ENCODE peak calls at places on chromosomes 1 and 21, in six cellular contexts. One of them, this sample, is unnamed.

GRCh38 chr1:89475269-89475668 is 49.4 kb upstream of the LRRC8B start:
- DNase-seq in psoas muscle: no peak
- DNase-seq in lower lobe of right lung: no peak
- DNase-seq in lung: no peak
- DNase-seq in body of pancreas: no peak
- DNase-seq in hepatocyte: no peak
- DNase-seq in this sample: no peak

GRCh38 chr1:157505481-157506272 is 46.6 kb downstream of the FCRL5 start:
- DNase-seq in psoas muscle: no peak
- DNase-seq in lower lobe of right lung: no peak
- DNase-seq in lung: peak; percentile 40
- DNase-seq in body of pancreas: peak; percentile 53
- DNase-seq in hepatocyte: peak; percentile 89
- DNase-seq in this sample: no peak

GRCh38 chr1:51472349-51472748 is 46.7 kb downstream of the EPS15 start:
- DNase-seq in psoas muscle: no peak
- DNase-seq in lower lobe of right lung: no peak
- DNase-seq in lung: no peak
- DNase-seq in body of pancreas: no peak
- DNase-seq in hepatocyte: no peak
- DNase-seq in this sample: no peak

GRCh38 chr1:113282011-113282896 is 108.1 kb upstream of the MAGI3 start:
- DNase-seq in psoas muscle: no peak
- DNase-seq in lower lobe of right lung: no peak
- DNase-seq in lung: no peak
- DNase-seq in body of pancreas: no peak
- DNase-seq in hepatocyte: no peak
- DNase-seq in this sample: no peak

GRCh38 chr1:236850580-236850979 is 55.5 kb downstream of the MTR start:
- DNase-seq in psoas muscle: no peak
- DNase-seq in lower lobe of right lung: no peak
- DNase-seq in lung: no peak
- DNase-seq in body of pancreas: no peak
- DNase-seq in hepatocyte: no peak
- DNase-seq in this sample: peak; percentile 40

GRCh38 chr1:200131551-200132125 is 104.1 kb downstream of the NR5A2 start:
- DNase-seq in psoas muscle: no peak
- DNase-seq in lower lobe of right lung: no peak
- DNase-seq in lung: no peak
- DNase-seq in body of pancreas: no peak
- DNase-seq in hepatocyte: peak; percentile 58
- DNase-seq in this sample: no peak

GRCh38 chr1:178723541-178723940 is 1.5 kb upstream of the RALGPS2 start:
- DNase-seq in psoas muscle: no peak
- DNase-seq in lower lobe of right lung: no peak
- DNase-seq in lung: no peak
- DNase-seq in body of pancreas: no peak
- DNase-seq in hepatocyte: no peak
- DNase-seq in this sample: no peak

GRCh38 chr1:167584581-167584980 is 31.0 kb upstream of the CREG1 start:
- DNase-seq in psoas muscle: no peak
- DNase-seq in lower lobe of right lung: no peak
- DNase-seq in lung: no peak
- DNase-seq in body of pancreas: no peak
- DNase-seq in hepatocyte: no peak
- DNase-seq in this sample: no peak

GRCh38 chr1:204652556-204652955 is 33.0 kb downstream of the LRRN2 start:
- DNase-seq in psoas muscle: no peak
- DNase-seq in lower lobe of right lung: no peak
- DNase-seq in lung: no peak
- DNase-seq in body of pancreas: no peak
- DNase-seq in hepatocyte: no peak
- DNase-seq in this sample: no peak

GRCh38 chr21:32597205-32597604 is 11.9 kb upstream of the TCP10L start:
- DNase-seq in psoas muscle: no peak
- DNase-seq in lower lobe of right lung: no peak
- DNase-seq in lung: no peak
- DNase-seq in body of pancreas: no peak
- DNase-seq in hepatocyte: no peak
- DNase-seq in this sample: no peak

DNA sequence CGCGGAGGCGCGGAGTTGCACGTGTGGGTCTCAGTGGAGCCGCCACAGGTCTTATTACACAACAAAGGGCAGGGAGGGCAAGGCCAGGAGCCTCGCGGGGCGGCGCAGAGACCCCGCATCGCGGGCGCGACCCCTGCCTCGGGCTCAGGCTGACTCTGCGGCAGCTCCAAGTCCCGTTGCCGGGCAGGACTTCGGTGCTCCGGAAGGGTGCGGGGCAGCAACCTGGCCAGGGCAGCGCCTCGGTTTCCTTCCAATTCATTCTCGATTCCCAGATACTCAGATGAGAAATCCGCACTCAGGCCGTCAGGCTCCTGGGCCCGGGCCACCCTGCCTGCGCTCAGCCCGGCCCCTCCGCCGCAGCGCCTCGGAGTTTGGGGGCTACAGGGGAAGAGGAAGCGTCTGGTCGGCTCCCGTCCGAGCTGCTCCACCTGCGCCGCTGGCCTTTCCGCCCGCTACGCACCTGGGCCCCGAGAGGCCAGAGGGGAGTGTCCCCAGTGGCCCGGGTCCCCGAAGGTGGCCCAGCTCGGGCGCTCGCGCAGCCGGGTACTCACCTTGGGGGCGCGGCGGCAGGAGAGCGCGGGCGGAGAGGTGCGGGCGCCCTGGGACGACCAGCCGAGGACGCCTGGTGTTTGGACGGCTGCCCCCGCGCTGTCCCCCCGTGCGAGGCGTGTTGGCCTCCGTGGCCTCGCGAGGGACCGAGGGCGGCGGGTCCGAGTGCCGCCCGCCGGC is 1.2 kb upstream of the PRDM16 start:
- DNase-seq in psoas muscle: no peak
- DNase-seq in lower lobe of right lung: peak; percentile 49
- DNase-seq in lung: no peak
- DNase-seq in body of pancreas: no peak
- DNase-seq in hepatocyte: no peak
- DNase-seq in this sample: peak; percentile 76
- H3K4me1 ChIP-seq in psoas muscle: peaks cover 2% of the 10 kb centered on the region
- H3K4me1 ChIP-seq in lower lobe of right lung: peaks cover 23% of the 10 kb centered on the region
- H3K4me1 ChIP-seq in lung: no peaks in the 10 kb centered on the region
- H3K4me1 ChIP-seq in body of pancreas: peaks cover 61% of the 10 kb centered on the region
- H3K4me1 ChIP-seq in hepatocyte: peaks cover 29% of the 10 kb centered on the region
- H3K4me1 ChIP-seq in this sample: no peaks in the 10 kb centered on the region

DNA sequence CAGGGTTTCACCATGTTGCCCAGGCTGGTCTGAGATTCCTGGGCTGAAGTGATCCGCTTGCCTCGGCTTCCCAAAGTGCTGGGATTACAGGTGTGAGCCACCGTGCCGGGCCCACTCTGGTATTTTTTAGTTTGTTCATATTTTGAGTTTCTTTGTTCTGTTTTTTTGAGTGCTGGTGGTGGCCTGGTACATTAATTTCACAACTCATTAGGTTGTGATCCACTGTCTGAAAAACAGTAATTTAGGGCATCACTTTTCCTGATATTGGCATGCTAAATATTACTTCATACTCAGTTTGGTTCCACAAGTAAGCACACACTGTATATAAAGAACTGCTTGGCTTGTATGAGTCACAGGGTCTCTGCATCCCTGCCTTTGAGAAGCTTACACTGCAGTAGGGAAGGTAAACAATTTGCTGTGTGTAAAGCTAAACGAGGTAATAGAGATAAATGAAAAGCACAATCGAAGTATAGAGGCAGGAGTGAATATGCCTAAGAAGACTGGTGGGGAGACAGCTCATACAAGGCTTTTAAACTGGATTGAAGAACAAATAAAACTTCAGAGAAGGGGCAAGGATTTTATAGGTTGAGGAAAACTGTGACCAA is 7.7 kb downstream of the SNX27 start:
- DNase-seq in psoas muscle: no peak
- DNase-seq in lower lobe of right lung: no peak
- DNase-seq in lung: no peak
- DNase-seq in body of pancreas: no peak
- DNase-seq in hepatocyte: peak; percentile 56
- DNase-seq in this sample: no peak
- H3K4me3 ChIP-seq in psoas muscle: peak overlapping the region; percentile 45
- H3K4me3 ChIP-seq in lower lobe of right lung: no peak overlapping the region
- H3K4me3 ChIP-seq in lung: no peak overlapping the region
- H3K4me3 ChIP-seq in body of pancreas: no peak overlapping the region
- H3K4me3 ChIP-seq in hepatocyte: no peak overlapping the region
- H3K4me3 ChIP-seq in this sample: no peak overlapping the region

DNA sequence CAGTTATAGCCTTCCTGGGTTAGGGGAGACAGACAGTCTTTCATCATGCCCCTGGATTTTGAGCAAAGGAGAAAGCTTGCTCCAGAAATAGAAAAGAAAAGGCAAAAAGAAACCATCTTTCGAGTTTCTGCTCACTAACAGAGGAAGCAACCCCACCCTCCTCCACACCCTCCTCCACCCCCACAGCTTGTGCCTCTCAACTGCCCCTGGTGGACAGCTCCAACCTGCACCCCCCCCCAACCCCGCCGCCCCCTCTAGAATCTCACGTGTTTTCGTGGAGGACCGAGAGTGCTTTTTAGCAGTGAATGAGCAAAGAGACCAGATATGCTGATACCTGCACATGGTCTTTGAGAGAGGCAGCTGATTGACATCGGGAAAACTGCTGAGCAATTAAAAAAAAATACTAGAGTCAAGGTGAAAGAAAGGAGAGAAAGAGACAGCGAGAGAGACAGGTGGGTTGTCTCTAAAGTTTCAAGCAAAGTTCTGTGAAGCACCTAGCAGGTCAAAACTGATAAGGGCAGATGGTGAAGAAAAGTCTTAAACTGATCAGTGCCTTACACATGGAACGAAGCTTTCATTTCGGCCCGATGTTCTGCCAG is 358.3 kb downstream of the KIF26B start:
- DNase-seq in psoas muscle: no peak
- DNase-seq in lower lobe of right lung: no peak
- DNase-seq in lung: no peak
- DNase-seq in body of pancreas: no peak
- DNase-seq in hepatocyte: no peak
- DNase-seq in this sample: no peak
- TF ChIP-seq CTCF in psoas muscle: no peak
- TF ChIP-seq CTCF in lower lobe of right lung: no peak
- TF ChIP-seq CTCF in lung: no peak
- TF ChIP-seq CTCF in body of pancreas: no peak
- TF ChIP-seq CTCF in hepatocyte: peak; percentile 23
- TF ChIP-seq CTCF in this sample: no peak

GRCh38 chr1:39086386-39087108 is 60.4 kb downstream of the NDUFS5 start:
- DNase-seq in psoas muscle: no peak
- DNase-seq in lower lobe of right lung: no peak
- DNase-seq in lung: no peak
- DNase-seq in body of pancreas: no peak
- DNase-seq in hepatocyte: no peak
- DNase-seq in this sample: no peak

GRCh38 chr1:39087109-39087834 is 61.1 kb downstream of the NDUFS5 start:
- DNase-seq in psoas muscle: peak; percentile 62
- DNase-seq in lower lobe of right lung: no peak
- DNase-seq in lung: no peak
- DNase-seq in body of pancreas: no peak
- DNase-seq in hepatocyte: no peak
- DNase-seq in this sample: no peak

GRCh38 chr1:39088658-39089057 is 62.5 kb downstream of the NDUFS5 start:
- DNase-seq in psoas muscle: no peak
- DNase-seq in lower lobe of right lung: no peak
- DNase-seq in lung: no peak
- DNase-seq in body of pancreas: no peak
- DNase-seq in hepatocyte: no peak
- DNase-seq in this sample: no peak

GRCh38 chr1:39090757-39091156 is 64.6 kb downstream of the NDUFS5 start:
- DNase-seq in psoas muscle: no peak
- DNase-seq in lower lobe of right lung: no peak
- DNase-seq in lung: no peak
- DNase-seq in body of pancreas: no peak
- DNase-seq in hepatocyte: no peak
- DNase-seq in this sample: no peak

DNA sequence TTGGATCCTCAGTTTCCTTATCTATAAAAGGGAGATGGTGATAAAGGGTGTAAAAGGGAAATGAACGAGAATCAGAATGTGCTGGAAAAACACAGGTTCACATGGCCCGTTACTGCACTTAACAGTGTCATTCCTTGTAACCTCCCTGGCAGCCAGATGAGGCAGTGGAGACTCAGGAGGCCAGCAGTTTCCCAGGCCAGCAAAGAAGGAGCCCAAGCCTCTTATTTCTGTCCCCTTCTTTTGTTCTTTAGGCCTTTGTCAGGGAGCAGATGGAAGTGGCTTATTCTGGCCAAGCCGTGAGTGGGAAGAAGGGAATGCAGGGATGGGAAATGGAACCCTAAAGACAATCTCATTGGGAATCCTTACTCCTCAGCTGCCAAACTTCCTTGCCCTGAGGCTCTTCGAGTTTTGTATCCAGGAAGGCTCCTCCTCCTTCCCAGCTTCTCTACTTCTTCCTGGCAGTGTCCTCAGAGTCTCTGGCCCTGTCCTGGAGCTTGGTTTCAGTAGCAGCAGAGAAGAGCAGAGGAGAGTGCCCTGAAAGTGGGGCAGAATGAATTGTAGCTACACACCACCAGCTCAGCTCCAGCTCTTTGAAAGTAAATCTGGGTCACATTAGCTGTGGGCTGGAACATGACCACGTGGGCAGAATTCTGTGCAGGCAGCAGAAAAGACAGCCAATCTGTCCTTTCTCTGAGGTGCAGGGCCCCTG is 63.8 kb downstream of the NDUFS5 start:
- DNase-seq in psoas muscle: no peak
- DNase-seq in lower lobe of right lung: no peak
- DNase-seq in lung: no peak
- DNase-seq in body of pancreas: no peak
- DNase-seq in hepatocyte: no peak
- DNase-seq in this sample: no peak
- H3K4me1 ChIP-seq in psoas muscle: peaks cover 30% of the 10 kb centered on the region
- H3K4me1 ChIP-seq in lower lobe of right lung: peaks cover 12% of the 10 kb centered on the region
- H3K4me1 ChIP-seq in lung: no peaks in the 10 kb centered on the region
- H3K4me1 ChIP-seq in body of pancreas: peaks cover 5% of the 10 kb centered on the region
- H3K4me1 ChIP-seq in hepatocyte: no peaks in the 10 kb centered on the region
- H3K4me1 ChIP-seq in this sample: peaks cover 4% of the 10 kb centered on the region

This sample was measured in kidney.